ENCODE peak calls at places on chromosomes 7 and 10, in seven cellular contexts. One of them, this sample, is unnamed.

GRCh38 chr7:74464931-74465906 is 11.5 kb downstream of the GTF2IRD1 start:
- DNase-seq in RWPE1: no peak
- DNase-seq in stimulated activated CD4-positive, alpha-beta T cell treated with anti-CD3 and anti-CD28 coated beads, Interleukin-12 subunit alpha, Interleukin-12 subunit beta, amount 100 ng/mL, for 48 hours: no peak
- DNase-seq in pancreas: no peak
- DNase-seq in heart left ventricle: no peak
- DNase-seq in HCT116: no peak
- DNase-seq in hepatocyte: no peak
- DNase-seq in this sample: no peak

GRCh38 chr7:117759950-117760640 is 113.1 kb downstream of the CTTNBP2 start:
- DNase-seq in RWPE1: no peak
- DNase-seq in stimulated activated CD4-positive, alpha-beta T cell treated with anti-CD3 and anti-CD28 coated beads, Interleukin-12 subunit alpha, Interleukin-12 subunit beta, amount 100 ng/mL, for 48 hours: no peak
- DNase-seq in pancreas: no peak
- DNase-seq in heart left ventricle: no peak
- DNase-seq in HCT116: no peak
- DNase-seq in hepatocyte: no peak
- DNase-seq in this sample: no peak

GRCh38 chr10:79502561-79503309 is 9.6 kb upstream of the EIF5AL1 start:
- DNase-seq in RWPE1: no peak
- DNase-seq in stimulated activated CD4-positive, alpha-beta T cell treated with anti-CD3 and anti-CD28 coated beads, Interleukin-12 subunit alpha, Interleukin-12 subunit beta, amount 100 ng/mL, for 48 hours: no peak
- DNase-seq in pancreas: no peak
- DNase-seq in heart left ventricle: no peak
- DNase-seq in HCT116: no peak
- DNase-seq in hepatocyte: peak
- DNase-seq in this sample: no peak

GRCh38 chr10:14975672-14976273 is 16.6 kb downstream of the MEIG1 start:
- DNase-seq in RWPE1: no peak
- DNase-seq in stimulated activated CD4-positive, alpha-beta T cell treated with anti-CD3 and anti-CD28 coated beads, Interleukin-12 subunit alpha, Interleukin-12 subunit beta, amount 100 ng/mL, for 48 hours: no peak
- DNase-seq in pancreas: no peak
- DNase-seq in heart left ventricle: no peak
- DNase-seq in HCT116: peak
- DNase-seq in hepatocyte: no peak
- DNase-seq in this sample: no peak

GRCh38 chr10:86662186-86663045 is 5.9 kb upstream of the LDB3 start:
- DNase-seq in RWPE1: no peak
- DNase-seq in stimulated activated CD4-positive, alpha-beta T cell treated with anti-CD3 and anti-CD28 coated beads, Interleukin-12 subunit alpha, Interleukin-12 subunit beta, amount 100 ng/mL, for 48 hours: no peak
- DNase-seq in pancreas: no peak
- DNase-seq in heart left ventricle: peak
- DNase-seq in HCT116: no peak
- DNase-seq in hepatocyte: no peak
- DNase-seq in this sample: no peak

GRCh38 chr7:50475340-50475739 is 25.2 kb upstream of the FIGNL1 start:
- DNase-seq in RWPE1: no peak
- DNase-seq in stimulated activated CD4-positive, alpha-beta T cell treated with anti-CD3 and anti-CD28 coated beads, Interleukin-12 subunit alpha, Interleukin-12 subunit beta, amount 100 ng/mL, for 48 hours: no peak
- DNase-seq in pancreas: no peak
- DNase-seq in heart left ventricle: no peak
- DNase-seq in HCT116: no peak
- DNase-seq in hepatocyte: no peak
- DNase-seq in this sample: no peak

GRCh38 chr7:75531359-75531821 is 39.3 kb downstream of the SPDYE5 start:
- DNase-seq in RWPE1: peak
- DNase-seq in stimulated activated CD4-positive, alpha-beta T cell treated with anti-CD3 and anti-CD28 coated beads, Interleukin-12 subunit alpha, Interleukin-12 subunit beta, amount 100 ng/mL, for 48 hours: no peak
- DNase-seq in pancreas: no peak
- DNase-seq in heart left ventricle: no peak
- DNase-seq in HCT116: peak
- DNase-seq in hepatocyte: peak
- DNase-seq in this sample: no peak

GRCh38 chr7:155758348-155758747 is 53.9 kb downstream of the SHH start:
- DNase-seq in RWPE1: no peak
- DNase-seq in stimulated activated CD4-positive, alpha-beta T cell treated with anti-CD3 and anti-CD28 coated beads, Interleukin-12 subunit alpha, Interleukin-12 subunit beta, amount 100 ng/mL, for 48 hours: no peak
- DNase-seq in pancreas: no peak
- DNase-seq in heart left ventricle: no peak
- DNase-seq in HCT116: no peak
- DNase-seq in hepatocyte: no peak
- DNase-seq in this sample: no peak

GRCh38 chr10:89032141-89032814 is 41.7 kb downstream of the FAS start:
- DNase-seq in RWPE1: peak
- DNase-seq in stimulated activated CD4-positive, alpha-beta T cell treated with anti-CD3 and anti-CD28 coated beads, Interleukin-12 subunit alpha, Interleukin-12 subunit beta, amount 100 ng/mL, for 48 hours: peak
- DNase-seq in pancreas: no peak
- DNase-seq in heart left ventricle: no peak
- DNase-seq in HCT116: peak
- DNase-seq in hepatocyte: no peak
- DNase-seq in this sample: no peak

GRCh38 chr7:79761876-79762429 is 308.5 kb upstream of the MAGI2 start:
- DNase-seq in RWPE1: no peak
- DNase-seq in stimulated activated CD4-positive, alpha-beta T cell treated with anti-CD3 and anti-CD28 coated beads, Interleukin-12 subunit alpha, Interleukin-12 subunit beta, amount 100 ng/mL, for 48 hours: no peak
- DNase-seq in pancreas: no peak
- DNase-seq in heart left ventricle: no peak
- DNase-seq in HCT116: no peak
- DNase-seq in hepatocyte: no peak
- DNase-seq in this sample: no peak

GRCh38 chr10:62031522-62031921 is 130.0 kb downstream of the ARID5B start:
- DNase-seq in RWPE1: no peak
- DNase-seq in stimulated activated CD4-positive, alpha-beta T cell treated with anti-CD3 and anti-CD28 coated beads, Interleukin-12 subunit alpha, Interleukin-12 subunit beta, amount 100 ng/mL, for 48 hours: no peak
- DNase-seq in pancreas: no peak
- DNase-seq in heart left ventricle: no peak
- DNase-seq in HCT116: no peak
- DNase-seq in hepatocyte: no peak
- DNase-seq in this sample: no peak

GRCh38 chr7:74287303-74288033 is 1.7 kb upstream of the CLIP2 start:
- DNase-seq in RWPE1: no peak
- DNase-seq in stimulated activated CD4-positive, alpha-beta T cell treated with anti-CD3 and anti-CD28 coated beads, Interleukin-12 subunit alpha, Interleukin-12 subunit beta, amount 100 ng/mL, for 48 hours: no peak
- DNase-seq in pancreas: no peak
- DNase-seq in heart left ventricle: no peak
- DNase-seq in HCT116: no peak
- DNase-seq in hepatocyte: no peak
- DNase-seq in this sample: no peak

GRCh38 chr7:21962677-21963076 is 17.0 kb upstream of the CDCA7L start:
- DNase-seq in RWPE1: no peak
- DNase-seq in stimulated activated CD4-positive, alpha-beta T cell treated with anti-CD3 and anti-CD28 coated beads, Interleukin-12 subunit alpha, Interleukin-12 subunit beta, amount 100 ng/mL, for 48 hours: no peak
- DNase-seq in pancreas: no peak
- DNase-seq in heart left ventricle: no peak
- DNase-seq in HCT116: no peak
- DNase-seq in hepatocyte: no peak
- DNase-seq in this sample: no peak

GRCh38 chr7:95684037-95684436 is 87.7 kb upstream of the PDK4 start:
- DNase-seq in RWPE1: no peak
- DNase-seq in stimulated activated CD4-positive, alpha-beta T cell treated with anti-CD3 and anti-CD28 coated beads, Interleukin-12 subunit alpha, Interleukin-12 subunit beta, amount 100 ng/mL, for 48 hours: no peak
- DNase-seq in pancreas: no peak
- DNase-seq in heart left ventricle: no peak
- DNase-seq in HCT116: peak
- DNase-seq in hepatocyte: peak
- DNase-seq in this sample: no peak

GRCh38 chr7:133709036-133709880 is 417.9 kb upstream of the LRGUK start:
- DNase-seq in RWPE1: no peak
- DNase-seq in stimulated activated CD4-positive, alpha-beta T cell treated with anti-CD3 and anti-CD28 coated beads, Interleukin-12 subunit alpha, Interleukin-12 subunit beta, amount 100 ng/mL, for 48 hours: no peak
- DNase-seq in pancreas: no peak
- DNase-seq in heart left ventricle: no peak
- DNase-seq in HCT116: no peak
- DNase-seq in hepatocyte: no peak
- DNase-seq in this sample: no peak

GRCh38 chr7:77403957-77404356 is 12.2 kb downstream of the GSAP start:
- DNase-seq in RWPE1: no peak
- DNase-seq in stimulated activated CD4-positive, alpha-beta T cell treated with anti-CD3 and anti-CD28 coated beads, Interleukin-12 subunit alpha, Interleukin-12 subunit beta, amount 100 ng/mL, for 48 hours: no peak
- DNase-seq in pancreas: no peak
- DNase-seq in heart left ventricle: no peak
- DNase-seq in HCT116: no peak
- DNase-seq in hepatocyte: no peak
- DNase-seq in this sample: no peak

GRCh38 chr7:107874605-107875446 is 16.2 kb upstream of the DLD start:
- DNase-seq in RWPE1: peak
- DNase-seq in stimulated activated CD4-positive, alpha-beta T cell treated with anti-CD3 and anti-CD28 coated beads, Interleukin-12 subunit alpha, Interleukin-12 subunit beta, amount 100 ng/mL, for 48 hours: peak
- DNase-seq in pancreas: no peak
- DNase-seq in heart left ventricle: no peak
- DNase-seq in HCT116: peak
- DNase-seq in hepatocyte: peak
- DNase-seq in this sample: no peak

GRCh38 chr10:17147884-17148494 is 18.4 kb upstream of the CUBN start:
- DNase-seq in RWPE1: no peak
- DNase-seq in stimulated activated CD4-positive, alpha-beta T cell treated with anti-CD3 and anti-CD28 coated beads, Interleukin-12 subunit alpha, Interleukin-12 subunit beta, amount 100 ng/mL, for 48 hours: no peak
- DNase-seq in pancreas: no peak
- DNase-seq in heart left ventricle: no peak
- DNase-seq in HCT116: no peak
- DNase-seq in hepatocyte: peak
- DNase-seq in this sample: no peak

GRCh38 chr7:40057292-40057691 is 77.1 kb downstream of the MPLKIP start:
- DNase-seq in RWPE1: no peak
- DNase-seq in stimulated activated CD4-positive, alpha-beta T cell treated with anti-CD3 and anti-CD28 coated beads, Interleukin-12 subunit alpha, Interleukin-12 subunit beta, amount 100 ng/mL, for 48 hours: no peak
- DNase-seq in pancreas: no peak
- DNase-seq in heart left ventricle: peak
- DNase-seq in HCT116: no peak
- DNase-seq in hepatocyte: peak
- DNase-seq in this sample: no peak

GRCh38 chr10:62047240-62047897 is 145.9 kb downstream of the ARID5B start:
- DNase-seq in RWPE1: no peak
- DNase-seq in stimulated activated CD4-positive, alpha-beta T cell treated with anti-CD3 and anti-CD28 coated beads, Interleukin-12 subunit alpha, Interleukin-12 subunit beta, amount 100 ng/mL, for 48 hours: no peak
- DNase-seq in pancreas: no peak
- DNase-seq in heart left ventricle: no peak
- DNase-seq in HCT116: no peak
- DNase-seq in hepatocyte: no peak
- DNase-seq in this sample: no peak

This sample was measured in CMK.